ENCODE peak calls at places on chromosomes 6 and 20, in six cellular contexts. One of them, this sample, is unnamed. For H3K27me3, the result is how much of the 10 kb centered on the place peaks cover.

GRCh38 chr20:63536241-63536977 is 767 bp downstream of the PTK6 start:
- DNase-seq in ovary: no peak
- DNase-seq in lower lobe of right lung: no peak
- DNase-seq in astrocyte: no peak
- DNase-seq in PC-3: peak
- DNase-seq in pancreas: peak
- DNase-seq in this sample: peak

GRCh38 chr6:34485321-34486060 is 19.6 kb downstream of the PACSIN1 start:
- DNase-seq in ovary: no peak
- DNase-seq in lower lobe of right lung: no peak
- DNase-seq in astrocyte: no peak
- DNase-seq in PC-3: no peak
- DNase-seq in pancreas: peak
- DNase-seq in this sample: no peak

GRCh38 chr6:70172252-70172651 is 130.6 kb downstream of the COL9A1 start:
- DNase-seq in ovary: no peak
- DNase-seq in lower lobe of right lung: no peak
- DNase-seq in astrocyte: no peak
- DNase-seq in PC-3: no peak
- DNase-seq in pancreas: no peak
- DNase-seq in this sample: no peak

GRCh38 chr20:8272758-8273157 is 140.7 kb downstream of the PLCB1 start:
- DNase-seq in ovary: no peak
- DNase-seq in lower lobe of right lung: no peak
- DNase-seq in astrocyte: no peak
- DNase-seq in PC-3: no peak
- DNase-seq in pancreas: no peak
- DNase-seq in this sample: no peak

GRCh38 chr20:5480824-5481600 is 164.3 kb upstream of the PROKR2 start:
- DNase-seq in ovary: no peak
- DNase-seq in lower lobe of right lung: no peak
- DNase-seq in astrocyte: no peak
- DNase-seq in PC-3: peak
- DNase-seq in pancreas: no peak
- DNase-seq in this sample: no peak

GRCh38 chr6:11271637-11272036 is 39.2 kb upstream of the NEDD9 start:
- DNase-seq in ovary: no peak
- DNase-seq in lower lobe of right lung: no peak
- DNase-seq in astrocyte: peak
- DNase-seq in PC-3: no peak
- DNase-seq in pancreas: no peak
- DNase-seq in this sample: no peak

GRCh38 chr20:36270744-36271638 is 34.7 kb downstream of the AAR2 start:
- DNase-seq in ovary: no peak
- DNase-seq in lower lobe of right lung: no peak
- DNase-seq in astrocyte: no peak
- DNase-seq in PC-3: no peak
- DNase-seq in pancreas: no peak
- DNase-seq in this sample: no peak

GRCh38 chr20:35120012-35120701 is 27.0 kb downstream of the EDEM2 start:
- DNase-seq in ovary: no peak
- DNase-seq in lower lobe of right lung: peak
- DNase-seq in astrocyte: peak
- DNase-seq in PC-3: no peak
- DNase-seq in pancreas: no peak
- DNase-seq in this sample: peak

GRCh38 chr6:119261944-119262284 is 87.6 kb downstream of the MAN1A1 start:
- DNase-seq in ovary: no peak
- DNase-seq in lower lobe of right lung: no peak
- DNase-seq in astrocyte: no peak
- DNase-seq in PC-3: no peak
- DNase-seq in pancreas: no peak
- DNase-seq in this sample: no peak

GRCh38 chr6:170137176-170137891 is 153.5 kb downstream of the DLL1 start:
- DNase-seq in ovary: peak
- DNase-seq in lower lobe of right lung: peak
- DNase-seq in astrocyte: no peak
- DNase-seq in PC-3: no peak
- DNase-seq in pancreas: no peak
- DNase-seq in this sample: peak

GRCh38 chr20:38555395-38555794 is 25.6 kb upstream of the ADIG start:
- DNase-seq in ovary: no peak
- DNase-seq in lower lobe of right lung: no peak
- DNase-seq in astrocyte: no peak
- DNase-seq in PC-3: no peak
- DNase-seq in pancreas: no peak
- DNase-seq in this sample: no peak

GRCh38 chr6:78436335-78436734 is 431.0 kb upstream of the IRAK1BP1 start:
- DNase-seq in ovary: no peak
- DNase-seq in lower lobe of right lung: no peak
- DNase-seq in astrocyte: peak
- DNase-seq in PC-3: peak
- DNase-seq in pancreas: no peak
- DNase-seq in this sample: no peak

GRCh38 chr6:71284785-71285184 is 3.8 kb upstream of the OGFRL1 start:
- DNase-seq in ovary: no peak
- DNase-seq in lower lobe of right lung: no peak
- DNase-seq in astrocyte: no peak
- DNase-seq in PC-3: no peak
- DNase-seq in pancreas: no peak
- DNase-seq in this sample: no peak

GRCh38 chr6:113526995-113527394 is 330.1 kb upstream of the MARCKS start:
- DNase-seq in ovary: no peak
- DNase-seq in lower lobe of right lung: no peak
- DNase-seq in astrocyte: no peak
- DNase-seq in PC-3: no peak
- DNase-seq in pancreas: no peak
- DNase-seq in this sample: no peak

GRCh38 chr6:142013286-142013685 is 119.4 kb upstream of the GJE1 start:
- DNase-seq in ovary: no peak
- DNase-seq in lower lobe of right lung: no peak
- DNase-seq in astrocyte: peak
- DNase-seq in PC-3: peak
- DNase-seq in pancreas: no peak
- DNase-seq in this sample: no peak

GRCh38 chr20:50172347-50173013 is 18.1 kb upstream of the CEBPB start:
- DNase-seq in ovary: peak
- DNase-seq in lower lobe of right lung: peak
- DNase-seq in astrocyte: peak
- DNase-seq in PC-3: no peak
- DNase-seq in pancreas: peak
- DNase-seq in this sample: peak

GRCh38 chr6:17218749-17219093 is 62.4 kb upstream of the RBM24 start:
- DNase-seq in ovary: no peak
- DNase-seq in lower lobe of right lung: no peak
- DNase-seq in astrocyte: no peak
- DNase-seq in PC-3: no peak
- DNase-seq in pancreas: no peak
- DNase-seq in this sample: no peak

GRCh38 chr20:5996765-5997164 is 46.3 kb downstream of the MCM8 start:
- DNase-seq in ovary: no peak
- DNase-seq in lower lobe of right lung: no peak
- DNase-seq in astrocyte: no peak
- DNase-seq in PC-3: peak
- DNase-seq in pancreas: no peak
- DNase-seq in this sample: no peak

GRCh38 chr6:102223942-102224341 is 830.4 kb downstream of the GRIK2 start:
- DNase-seq in ovary: no peak
- DNase-seq in lower lobe of right lung: no peak
- DNase-seq in astrocyte: no peak
- DNase-seq in PC-3: no peak
- DNase-seq in pancreas: no peak
- DNase-seq in this sample: no peak

GRCh38 chr20:10427060-10427692 is 6.8 kb downstream of the MKKS start:
- DNase-seq in ovary: peak
- DNase-seq in lower lobe of right lung: peak
- DNase-seq in astrocyte: peak
- DNase-seq in PC-3: peak
- DNase-seq in pancreas: peak
- DNase-seq in this sample: peak

GRCh38 chr6:157143171-157143884 is 180.0 kb downstream of the TMEM242 start:
- DNase-seq in ovary: no peak
- DNase-seq in lower lobe of right lung: no peak
- DNase-seq in astrocyte: peak
- DNase-seq in PC-3: peak
- DNase-seq in pancreas: no peak
- DNase-seq in this sample: peak

GRCh38 chr20:60055740-60056139 is 97.5 kb downstream of the CDH26 start:
- DNase-seq in ovary: no peak
- DNase-seq in lower lobe of right lung: peak
- DNase-seq in astrocyte: no peak
- DNase-seq in PC-3: no peak
- DNase-seq in pancreas: no peak
- DNase-seq in this sample: peak

GRCh38 chr6:108580645-108581044 is 19.9 kb downstream of the FOXO3 start:
- DNase-seq in ovary: no peak
- DNase-seq in lower lobe of right lung: no peak
- DNase-seq in astrocyte: no peak
- DNase-seq in PC-3: no peak
- DNase-seq in pancreas: no peak
- DNase-seq in this sample: no peak

GRCh38 chr6:22664968-22665367 is 95.6 kb downstream of the HDGFL1 start:
- DNase-seq in ovary: no peak
- DNase-seq in lower lobe of right lung: no peak
- DNase-seq in astrocyte: no peak
- DNase-seq in PC-3: peak
- DNase-seq in pancreas: no peak
- DNase-seq in this sample: no peak

GRCh38 chr6:130185658-130186057 is 37.1 kb downstream of the SAMD3 start:
- DNase-seq in ovary: no peak
- DNase-seq in lower lobe of right lung: no peak
- DNase-seq in astrocyte: no peak
- DNase-seq in PC-3: no peak
- DNase-seq in pancreas: no peak
- DNase-seq in this sample: no peak

GRCh38 chr6:47817749-47818148 is 35.9 kb downstream of the OPN5 start:
- DNase-seq in ovary: no peak
- DNase-seq in lower lobe of right lung: no peak
- DNase-seq in astrocyte: no peak
- DNase-seq in PC-3: no peak
- DNase-seq in pancreas: no peak
- DNase-seq in this sample: no peak

DNA sequence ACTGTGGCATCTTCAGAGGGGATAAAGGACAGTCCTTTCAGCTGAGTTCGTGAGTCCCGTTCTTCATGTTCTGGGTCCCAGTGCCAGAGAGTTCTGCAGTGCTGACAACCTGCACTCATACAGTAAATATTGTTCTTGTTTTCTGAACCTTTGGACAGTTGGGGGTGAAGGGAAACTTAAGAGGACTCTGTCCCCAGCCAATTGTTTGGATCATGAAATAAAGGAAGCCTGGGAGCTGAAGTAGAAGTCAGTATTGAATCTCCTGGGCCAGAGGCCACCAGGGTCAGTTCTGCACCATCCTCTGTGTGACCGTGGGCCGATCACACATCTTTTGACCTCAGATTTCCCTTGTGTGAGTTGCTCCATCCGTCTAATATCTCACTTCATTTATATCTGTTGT is 3.2 kb downstream of the SLC2A12 start:
- DNase-seq in ovary: no peak
- DNase-seq in lower lobe of right lung: no peak
- DNase-seq in astrocyte: no peak
- DNase-seq in PC-3: no peak
- DNase-seq in pancreas: no peak
- DNase-seq in this sample: no peak
- H3K27ac ChIP-seq in ovary: no peak
- H3K27ac ChIP-seq in lower lobe of right lung: no peak
- H3K27ac ChIP-seq in astrocyte: no peak
- H3K27ac ChIP-seq in PC-3: no peak
- H3K27ac ChIP-seq in pancreas: no peak
- H3K27ac ChIP-seq in this sample: peak

GRCh38 chr6:105985816-105986632 is 100.1 kb upstream of the PRDM1 start:
- DNase-seq in ovary: no peak
- DNase-seq in lower lobe of right lung: peak
- DNase-seq in astrocyte: no peak
- DNase-seq in PC-3: no peak
- DNase-seq in pancreas: peak
- DNase-seq in this sample: no peak
- H3K4me3 ChIP-seq in ovary: no peak
- H3K4me3 ChIP-seq in lower lobe of right lung: peak
- H3K4me3 ChIP-seq in astrocyte: peak
- H3K4me3 ChIP-seq in PC-3: no peak
- H3K4me3 ChIP-seq in pancreas: no peak
- H3K4me3 ChIP-seq in this sample: no peak

GRCh38 chr20:32606107-32606506 is 21.0 kb upstream of the NOL4L start:
- DNase-seq in ovary: no peak
- DNase-seq in lower lobe of right lung: no peak
- DNase-seq in astrocyte: no peak
- DNase-seq in PC-3: no peak
- DNase-seq in pancreas: no peak
- DNase-seq in this sample: peak
- H3K27me3 ChIP-seq in ovary: under half
- H3K27me3 ChIP-seq in lower lobe of right lung: under half
- H3K27me3 ChIP-seq in astrocyte: under half
- H3K27me3 ChIP-seq in PC-3: under half
- H3K27me3 ChIP-seq in pancreas: under half
- H3K27me3 ChIP-seq in this sample: under half

GRCh38 chr6:40587240-40588069 is at the start of gene LRFN2:
- DNase-seq in ovary: peak
- DNase-seq in lower lobe of right lung: peak
- DNase-seq in astrocyte: peak
- DNase-seq in PC-3: peak
- DNase-seq in pancreas: peak
- DNase-seq in this sample: peak

GRCh38 chr6:40585661-40586269 is 1.4 kb downstream of the LRFN2 start:
- DNase-seq in ovary: no peak
- DNase-seq in lower lobe of right lung: no peak
- DNase-seq in astrocyte: no peak
- DNase-seq in PC-3: no peak
- DNase-seq in pancreas: no peak
- DNase-seq in this sample: no peak

GRCh38 chr6:40585218-40585617 is 1.9 kb downstream of the LRFN2 start:
- DNase-seq in ovary: no peak
- DNase-seq in lower lobe of right lung: no peak
- DNase-seq in astrocyte: no peak
- DNase-seq in PC-3: no peak
- DNase-seq in pancreas: no peak
- DNase-seq in this sample: no peak

GRCh38 chr6:40586800-40587201 is 363 bp downstream of the LRFN2 start:
- DNase-seq in ovary: peak
- DNase-seq in lower lobe of right lung: no peak
- DNase-seq in astrocyte: no peak
- DNase-seq in PC-3: no peak
- DNase-seq in pancreas: peak
- DNase-seq in this sample: no peak

DNA sequence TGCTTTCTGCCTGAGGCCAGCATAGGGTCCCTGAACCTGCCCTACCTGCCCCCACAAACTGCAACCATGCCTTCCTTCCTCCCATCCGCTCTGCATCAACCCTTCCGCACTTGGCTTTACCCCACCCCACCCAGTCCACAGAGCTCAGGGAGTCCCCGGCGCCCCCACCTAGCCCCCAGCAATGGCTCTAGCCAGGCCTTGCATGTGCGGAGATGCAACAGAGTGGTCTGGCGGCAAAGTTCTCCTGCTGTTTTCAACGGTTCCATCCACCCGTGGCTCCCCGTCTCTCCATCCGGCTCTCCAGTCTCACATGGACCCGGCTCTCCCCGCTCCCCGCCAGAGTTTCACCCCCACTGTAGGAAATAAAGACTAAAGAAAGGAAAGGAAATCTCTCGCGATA is 795 bp downstream of the LRFN2 start:
- DNase-seq in ovary: no peak
- DNase-seq in lower lobe of right lung: no peak
- DNase-seq in astrocyte: no peak
- DNase-seq in PC-3: no peak
- DNase-seq in pancreas: no peak
- DNase-seq in this sample: no peak
- H3K27ac ChIP-seq in ovary: peak
- H3K27ac ChIP-seq in lower lobe of right lung: no peak
- H3K27ac ChIP-seq in astrocyte: no peak
- H3K27ac ChIP-seq in PC-3: no peak
- H3K27ac ChIP-seq in pancreas: no peak
- H3K27ac ChIP-seq in this sample: no peak